ENCODE peak calls at places on chromosome 4, in five cellular contexts. D, F, N, H and J are unnamed samples.

GRCh38 chr4:149999485-150000074 is 78.7 kb upstream of the DCLK2 start:
- DNase-seq in D (peak), F (no peak), N (peak), H (peak), J (peak)

GRCh38 chr4:54676062-54676461 is 18.3 kb downstream of the KIT start:
- DNase-seq in D (no peak), F (no peak), N (no peak), H (no peak), J (no peak)

GRCh38 chr4:108337923-108338322 is 169.2 kb upstream of the LEF1 start:
- DNase-seq in D (peak), F (no peak), N (no peak), H (no peak), J (no peak)

GRCh38 chr4:160864253-160864652 is 1299.5 kb downstream of the FSTL5 start:
- DNase-seq in D (no peak), F (no peak), N (no peak), H (no peak), J (no peak)

GRCh38 chr4:38943355-38943754 is 75.7 kb downstream of the FAM114A1 start:
- DNase-seq in D (no peak), F (no peak), N (no peak), H (no peak), J (no peak)

GRCh38 chr4:146261046-146261445 is 46.7 kb downstream of the REELD1 start:
- DNase-seq in D (no peak), F (no peak), N (no peak), H (no peak), J (no peak)

GRCh38 chr4:163505374-163505773 is 10.9 kb downstream of the TMA16 start:
- DNase-seq in D (no peak), F (no peak), N (no peak), H (no peak), J (no peak)

GRCh38 chr4:77921701-77922100 is 59.1 kb downstream of the MRPL1 start:
- DNase-seq in D (peak), F (no peak), N (no peak), H (no peak), J (no peak)

GRCh38 chr4:98027827-98028226 is 115.4 kb downstream of the STPG2 start:
- DNase-seq in D (no peak), F (no peak), N (peak), H (no peak), J (no peak)

GRCh38 chr4:95835672-95836071 is 4.2 kb upstream of the PDHA2 start:
- DNase-seq in D (no peak), F (no peak), N (peak), H (peak), J (peak)

GRCh38 chr4:86092684-86093083 is 267.2 kb downstream of the MAPK10 start:
- DNase-seq in D (no peak), F (no peak), N (no peak), H (no peak), J (no peak)

GRCh38 chr4:140271553-140271952 is 101.9 kb upstream of the SCOC start:
- DNase-seq in D (no peak), F (no peak), N (no peak), H (no peak), J (no peak)

GRCh38 chr4:76485450-76485849 is 50.4 kb downstream of the SHROOM3 start:
- DNase-seq in D (peak), F (no peak), N (peak), H (no peak), J (no peak)

GRCh38 chr4:139642364-139642763 is 23.3 kb upstream of the MGST2 start:
- DNase-seq in D (no peak), F (no peak), N (no peak), H (no peak), J (no peak)

DNA sequence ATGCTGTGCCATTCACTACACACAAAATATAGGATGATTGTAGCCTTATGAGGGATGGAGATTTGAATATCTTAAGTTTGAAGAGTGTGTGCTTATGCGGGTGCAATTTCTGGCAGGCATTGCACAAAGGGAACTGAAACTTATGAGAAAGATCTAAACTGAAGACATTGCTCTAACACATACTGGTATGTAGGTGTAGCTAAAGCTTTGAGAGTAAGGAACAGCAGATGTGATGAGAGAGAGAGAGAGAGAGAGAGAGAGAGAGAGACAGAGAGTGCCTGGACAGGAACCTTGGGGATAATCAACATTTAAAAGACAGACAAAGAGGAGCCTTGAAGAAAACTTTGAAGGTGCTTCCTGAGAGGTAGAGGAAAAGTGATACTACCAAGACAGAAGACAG is 379.7 kb downstream of the SPRY1 start:
- DNase-seq in D (no peak), F (no peak), N (no peak), H (no peak), J (peak)
- TF ChIP-seq CTCF in D (no peak), F (no peak), N (no peak), H (no peak), J (peak)

DNA sequence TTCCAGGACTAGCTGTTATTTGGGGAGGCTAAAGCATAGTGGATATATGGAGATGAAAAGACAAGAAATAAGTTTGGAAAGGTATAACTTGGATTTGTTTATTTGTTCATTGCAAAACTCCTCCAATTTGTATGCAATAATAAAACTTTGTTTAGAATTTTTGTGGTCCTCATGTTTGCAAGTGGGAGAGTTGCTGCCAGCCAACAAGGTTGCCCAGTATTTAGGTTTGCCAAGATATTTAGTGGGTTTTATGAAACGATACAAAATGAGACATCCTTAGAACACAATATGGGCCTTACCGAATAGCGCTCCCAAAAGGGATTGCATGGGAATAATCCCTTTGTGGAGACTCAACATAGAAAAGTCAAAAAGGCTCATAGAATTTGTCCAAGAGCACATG is 162.1 kb downstream of the INPP4B start:
- DNase-seq in D (no peak), F (no peak), N (no peak), H (no peak), J (no peak)
- TF ChIP-seq CTCF in D (no peak), F (no peak), N (no peak), H (no peak), J (no peak)

GRCh38 chr4:7800996-7801395 is 138.7 kb downstream of the AFAP1 start:
- DNase-seq in D (no peak), F (no peak), N (no peak), H (no peak), J (no peak)
- TF ChIP-seq CTCF in D (no peak), F (no peak), N (no peak), H (no peak), J (no peak)

DNA sequence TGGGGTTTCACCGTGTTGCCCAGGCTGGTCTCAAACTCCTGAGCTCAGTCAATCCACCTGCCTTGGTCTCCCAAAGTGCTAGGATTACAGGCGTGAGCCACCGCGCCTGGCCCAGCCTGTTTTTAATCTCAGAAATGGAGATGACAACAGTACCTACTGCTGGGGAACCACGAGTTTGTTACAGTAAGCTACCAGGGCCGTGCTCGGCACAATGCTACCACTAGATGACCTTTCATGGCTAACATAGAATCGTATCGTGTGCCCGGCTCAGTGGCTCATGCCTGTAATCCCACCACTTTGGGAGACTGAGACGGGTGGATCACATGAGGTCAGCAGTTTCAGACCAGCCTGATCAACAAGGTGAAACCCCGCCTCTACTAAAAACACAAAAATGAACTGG is 90.8 kb upstream of the SLC34A2 start:
- DNase-seq in D (no peak), F (no peak), N (no peak), H (no peak), J (no peak)
- TF ChIP-seq CTCF in D (no peak), F (no peak), N (no peak), H (no peak), J (no peak)

GRCh38 chr4:23962462-23962861 is 72.6 kb upstream of the PPARGC1A start:
- DNase-seq in D (peak), F (no peak), N (no peak), H (no peak), J (no peak)

GRCh38 chr4:23970193-23970850 is 80.5 kb upstream of the PPARGC1A start:
- DNase-seq in D (no peak), F (no peak), N (no peak), H (no peak), J (no peak)

GRCh38 chr4:23967281-23967680 is 77.4 kb upstream of the PPARGC1A start:
- DNase-seq in D (no peak), F (no peak), N (no peak), H (no peak), J (no peak)

GRCh38 chr4:23969635-23970034 is 79.8 kb upstream of the PPARGC1A start:
- DNase-seq in D (no peak), F (no peak), N (no peak), H (no peak), J (no peak)

GRCh38 chr4:23966720-23967119 is 76.9 kb upstream of the PPARGC1A start:
- DNase-seq in D (peak), F (no peak), N (peak), H (no peak), J (no peak)
- TF ChIP-seq CTCF in D (peak), F (no peak), N (peak), H (peak), J (peak)

GRCh38 chr4:121221608-121222007 is 57.5 kb upstream of the TNIP3 start:
- DNase-seq in D (no peak), F (no peak), N (no peak), H (no peak), J (no peak)

GRCh38 chr4:121229993-121230392 is 65.9 kb upstream of the TNIP3 start:
- DNase-seq in D (no peak), F (no peak), N (no peak), H (no peak), J (no peak)

GRCh38 chr4:121228851-121229250 is 64.7 kb upstream of the TNIP3 start:
- DNase-seq in D (no peak), F (no peak), N (no peak), H (no peak), J (no peak)

GRCh38 chr4:121226362-121226761 is 62.2 kb upstream of the TNIP3 start:
- DNase-seq in D (no peak), F (no peak), N (peak), H (no peak), J (no peak)

DNA sequence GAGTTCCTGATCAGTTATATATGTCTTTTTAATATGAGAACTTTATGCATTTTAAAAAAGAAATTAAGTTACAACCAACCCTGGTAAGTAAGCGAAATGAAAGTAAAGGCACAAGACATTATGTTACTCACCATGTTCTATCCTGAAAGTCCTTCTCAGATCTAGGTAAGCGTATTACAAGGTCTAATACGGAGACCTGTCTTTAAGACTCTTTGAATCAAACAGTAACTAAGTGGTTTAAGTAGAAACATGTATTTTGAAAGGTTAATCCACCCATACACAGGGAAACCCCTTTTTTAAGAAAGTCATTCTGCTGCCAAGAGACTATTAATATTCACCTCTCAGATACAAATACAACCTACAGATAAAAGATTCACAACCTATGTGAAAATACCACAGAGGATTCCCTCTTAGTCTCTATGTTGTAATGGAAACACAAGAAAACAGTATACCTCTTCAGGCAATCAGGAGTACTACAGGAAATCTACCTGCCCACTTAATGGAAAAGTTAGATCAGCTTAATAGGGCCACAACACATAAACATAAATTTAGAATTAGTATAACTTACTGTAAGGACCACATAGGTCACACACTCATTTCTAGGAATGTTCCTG is 63.2 kb upstream of the TNIP3 start:
- DNase-seq in D (no peak), F (no peak), N (no peak), H (no peak), J (peak)
- TF ChIP-seq CTCF in D (no peak), F (peak), N (peak), H (no peak), J (no peak)

GRCh38 chr4:8725071-8725841 is 132.7 kb downstream of the CPZ start:
- DNase-seq in D (no peak), F (peak), N (no peak), H (no peak), J (no peak)
- TF ChIP-seq CTCF in D (no peak), F (no peak), N (no peak), H (no peak), J (no peak)

GRCh38 chr4:25993564-25994185 is 79.7 kb downstream of the SMIM20 start:
- DNase-seq in D (peak), F (no peak), N (peak), H (peak), J (no peak)
- TF ChIP-seq CTCF in D (peak), F (no peak), N (peak), H (peak), J (peak)